ENCODE peak calls at places on chromosome 1, in six cellular contexts. One of them, this sample, is unnamed.

GRCh38 chr1:62395291-62395690 is 41.6 kb upstream of the USP1 start:
- ATAC-seq in K562: no peak
- ATAC-seq in A549: no peak
- ATAC-seq in GM12878: no peak
- ATAC-seq in HepG2: no peak
- ATAC-seq in upper lobe of left lung: no peak
- ATAC-seq in this sample: no peak

GRCh38 chr1:67652800-67653199 is 32.2 kb upstream of the GADD45A start:
- ATAC-seq in A549: peak; percentile 82
- ATAC-seq in GM12878: peak; percentile 68
- ATAC-seq in K562: peak; percentile 72
- ATAC-seq in upper lobe of left lung: peak; percentile 36
- ATAC-seq in HepG2: no peak
- ATAC-seq in this sample: peak; percentile 82

GRCh38 chr1:35931424-35932157 is 686 bp downstream of the AGO3 start:
- ATAC-seq in GM12878: peak; percentile 40
- ATAC-seq in K562: peak; percentile 43
- ATAC-seq in upper lobe of left lung: peak; percentile 16
- ATAC-seq in HepG2: peak; percentile 55
- ATAC-seq in A549: peak; percentile 53
- ATAC-seq in this sample: peak; percentile 7

GRCh38 chr1:181718034-181718433 is 234.7 kb downstream of the CACNA1E start:
- ATAC-seq in HepG2: no peak
- ATAC-seq in A549: no peak
- ATAC-seq in K562: peak; percentile 46
- ATAC-seq in upper lobe of left lung: no peak
- ATAC-seq in GM12878: no peak
- ATAC-seq in this sample: no peak

GRCh38 chr1:154578058-154578418 is 10.5 kb downstream of the CHRNB2 start:
- ATAC-seq in A549: no peak
- ATAC-seq in K562: no peak
- ATAC-seq in upper lobe of left lung: no peak
- ATAC-seq in HepG2: no peak
- ATAC-seq in GM12878: no peak
- ATAC-seq in this sample: peak; percentile 39

GRCh38 chr1:2821373-2821955 is 20.0 kb upstream of the TTC34 start:
- ATAC-seq in A549: no peak
- ATAC-seq in HepG2: no peak
- ATAC-seq in K562: no peak
- ATAC-seq in upper lobe of left lung: no peak
- ATAC-seq in GM12878: no peak
- ATAC-seq in this sample: no peak

GRCh38 chr1:205251576-205251975 is 23.8 kb downstream of the TMCC2 start:
- ATAC-seq in HepG2: no peak
- ATAC-seq in K562: no peak
- ATAC-seq in A549: no peak
- ATAC-seq in GM12878: no peak
- ATAC-seq in upper lobe of left lung: no peak
- ATAC-seq in this sample: no peak

GRCh38 chr1:65114312-65114711 is 33.7 kb upstream of the AK4 start:
- ATAC-seq in HepG2: no peak
- ATAC-seq in upper lobe of left lung: no peak
- ATAC-seq in A549: no peak
- ATAC-seq in GM12878: no peak
- ATAC-seq in K562: no peak
- ATAC-seq in this sample: no peak

GRCh38 chr1:164188507-164188906 is 370.5 kb upstream of the PBX1 start:
- ATAC-seq in GM12878: no peak
- ATAC-seq in K562: no peak
- ATAC-seq in HepG2: no peak
- ATAC-seq in upper lobe of left lung: no peak
- ATAC-seq in A549: no peak
- ATAC-seq in this sample: no peak

GRCh38 chr1:172397221-172397620 is 23.3 kb upstream of the C1orf105 start:
- ATAC-seq in K562: no peak
- ATAC-seq in A549: no peak
- ATAC-seq in GM12878: peak; percentile 57
- ATAC-seq in upper lobe of left lung: no peak
- ATAC-seq in HepG2: no peak
- ATAC-seq in this sample: no peak

GRCh38 chr1:169586067-169586394 is 250 bp downstream of the F5 start:
- ATAC-seq in K562: peak; percentile 31
- ATAC-seq in GM12878: peak; percentile 52
- ATAC-seq in upper lobe of left lung: no peak
- ATAC-seq in A549: peak; percentile 64
- ATAC-seq in HepG2: peak; percentile 19
- ATAC-seq in this sample: peak; percentile 34

GRCh38 chr1:158045639-158046038 is 52.2 kb downstream of the KIRREL1 start:
- ATAC-seq in K562: no peak
- ATAC-seq in upper lobe of left lung: peak; percentile 56
- ATAC-seq in HepG2: no peak
- ATAC-seq in A549: no peak
- ATAC-seq in GM12878: no peak
- ATAC-seq in this sample: peak; percentile 54

GRCh38 chr1:230401763-230402294 is 24.3 kb downstream of the PGBD5 start:
- ATAC-seq in GM12878: no peak
- ATAC-seq in upper lobe of left lung: no peak
- ATAC-seq in HepG2: no peak
- ATAC-seq in K562: no peak
- ATAC-seq in A549: no peak
- ATAC-seq in this sample: no peak

GRCh38 chr1:44108241-44108640 is 10.4 kb upstream of the KLF17 start:
- ATAC-seq in upper lobe of left lung: no peak
- ATAC-seq in GM12878: no peak
- ATAC-seq in A549: no peak
- ATAC-seq in K562: no peak
- ATAC-seq in HepG2: no peak
- ATAC-seq in this sample: no peak

GRCh38 chr1:247494746-247495145 is 36.8 kb upstream of the OR2B11 start:
- ATAC-seq in upper lobe of left lung: peak; percentile 53
- ATAC-seq in HepG2: no peak
- ATAC-seq in K562: no peak
- ATAC-seq in GM12878: peak; percentile 75
- ATAC-seq in A549: no peak
- ATAC-seq in this sample: no peak

GRCh38 chr1:30742963-30743559 is 14.5 kb downstream of the LAPTM5 start:
- ATAC-seq in HepG2: no peak
- ATAC-seq in K562: no peak
- ATAC-seq in upper lobe of left lung: no peak
- ATAC-seq in A549: no peak
- ATAC-seq in GM12878: no peak
- ATAC-seq in this sample: no peak
- TF ChIP-seq EP300 in HepG2: no peak
- TF ChIP-seq EP300 in K562: no peak
- TF ChIP-seq EP300 in upper lobe of left lung: no peak
- TF ChIP-seq EP300 in A549: no peak
- TF ChIP-seq EP300 in GM12878: no peak
- TF ChIP-seq EP300 in this sample: no peak

GRCh38 chr1:177789956-177790355 is 179.9 kb downstream of the SEC16B start:
- ATAC-seq in A549: no peak
- ATAC-seq in GM12878: no peak
- ATAC-seq in upper lobe of left lung: no peak
- ATAC-seq in HepG2: no peak
- ATAC-seq in K562: no peak
- ATAC-seq in this sample: no peak

GRCh38 chr1:177798614-177799013 is 171.2 kb downstream of the SEC16B start:
- ATAC-seq in A549: no peak
- ATAC-seq in K562: no peak
- ATAC-seq in HepG2: no peak
- ATAC-seq in GM12878: peak; percentile 45
- ATAC-seq in upper lobe of left lung: no peak
- ATAC-seq in this sample: no peak

GRCh38 chr1:177796561-177796960 is 173.3 kb downstream of the SEC16B start:
- ATAC-seq in upper lobe of left lung: no peak
- ATAC-seq in HepG2: no peak
- ATAC-seq in GM12878: no peak
- ATAC-seq in A549: no peak
- ATAC-seq in K562: no peak
- ATAC-seq in this sample: no peak

GRCh38 chr1:177790566-177790965 is 179.3 kb downstream of the SEC16B start:
- ATAC-seq in A549: no peak
- ATAC-seq in upper lobe of left lung: no peak
- ATAC-seq in GM12878: no peak
- ATAC-seq in HepG2: no peak
- ATAC-seq in K562: no peak
- ATAC-seq in this sample: no peak

GRCh38 chr1:177794316-177794991 is 175.4 kb downstream of the SEC16B start:
- ATAC-seq in GM12878: no peak
- ATAC-seq in HepG2: no peak
- ATAC-seq in A549: no peak
- ATAC-seq in upper lobe of left lung: no peak
- ATAC-seq in K562: no peak
- ATAC-seq in this sample: no peak
- TF ChIP-seq EP300 in GM12878: no peak
- TF ChIP-seq EP300 in HepG2: no peak
- TF ChIP-seq EP300 in A549: no peak
- TF ChIP-seq EP300 in upper lobe of left lung: no peak
- TF ChIP-seq EP300 in K562: no peak
- TF ChIP-seq EP300 in this sample: no peak

DNA sequence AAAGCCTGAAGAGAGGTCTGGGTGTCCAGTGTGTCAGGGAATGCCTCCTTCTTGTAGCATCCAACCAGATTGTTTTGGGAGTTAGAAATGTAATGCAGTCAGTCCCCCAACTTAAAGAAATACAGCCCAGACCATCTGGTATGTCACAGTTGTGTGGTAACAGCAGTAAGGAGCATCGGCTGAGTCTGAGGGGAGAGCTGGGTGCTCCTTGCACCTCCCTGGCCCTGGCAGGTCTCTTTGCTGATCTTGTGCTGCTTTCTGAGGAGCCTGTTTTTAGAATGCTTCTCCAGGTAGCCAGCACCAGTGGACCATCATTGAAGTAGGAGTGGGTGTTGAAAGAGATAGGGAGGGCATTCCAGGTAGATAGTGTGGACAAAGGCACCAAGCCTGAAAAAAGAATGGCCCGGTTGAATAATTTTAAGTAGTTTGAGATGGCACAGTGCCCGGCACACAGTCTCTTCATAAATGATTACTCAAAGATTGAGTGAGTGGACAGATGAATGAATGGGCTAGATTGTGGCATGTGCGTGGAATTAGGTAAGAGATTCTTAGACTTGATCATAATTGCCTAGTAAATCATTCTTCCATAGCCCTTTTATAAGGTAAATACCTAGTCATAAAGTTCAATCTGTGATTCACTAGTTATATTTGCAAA is 46.5 kb downstream of the LAMC1 start:
- ATAC-seq in HepG2: peak; percentile 43
- ATAC-seq in GM12878: peak; percentile 5
- ATAC-seq in K562: no peak
- ATAC-seq in A549: peak; percentile 73
- ATAC-seq in upper lobe of left lung: peak; percentile 24
- ATAC-seq in this sample: no peak
- TF ChIP-seq EP300 in HepG2: no peak
- TF ChIP-seq EP300 in GM12878: no peak
- TF ChIP-seq EP300 in K562: no peak
- TF ChIP-seq EP300 in A549: no peak
- TF ChIP-seq EP300 in upper lobe of left lung: no peak
- TF ChIP-seq EP300 in this sample: no peak

GRCh38 chr1:202586018-202586821 is 124.0 kb downstream of the SYT2 start:
- ATAC-seq in upper lobe of left lung: no peak
- ATAC-seq in A549: no peak
- ATAC-seq in GM12878: peak; percentile 73
- ATAC-seq in HepG2: peak; percentile 74
- ATAC-seq in K562: peak; percentile 50
- ATAC-seq in this sample: no peak
- TF ChIP-seq EP300 in upper lobe of left lung: no peak
- TF ChIP-seq EP300 in A549: no peak
- TF ChIP-seq EP300 in GM12878: no peak
- TF ChIP-seq EP300 in HepG2: no peak
- TF ChIP-seq EP300 in K562: no peak
- TF ChIP-seq EP300 in this sample: no peak

DNA sequence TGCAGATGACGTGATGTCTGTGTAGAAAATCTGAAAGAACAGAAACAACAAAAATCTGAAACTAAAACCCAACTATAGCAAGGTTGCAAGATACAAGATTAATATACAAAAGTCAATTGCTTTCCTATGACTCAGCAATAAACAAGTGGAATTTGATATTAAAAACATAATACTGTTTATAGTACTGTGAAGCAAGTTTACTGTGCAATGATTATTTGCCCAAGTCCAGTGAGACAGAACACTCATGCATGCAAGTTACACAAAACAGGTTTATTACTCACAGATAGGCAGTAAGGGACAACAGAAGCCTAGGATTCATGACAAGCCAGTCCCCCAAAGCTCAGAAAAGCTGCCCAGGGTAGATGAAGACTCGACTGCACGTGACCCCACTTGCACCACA is 62.4 kb upstream of the RAB4A start:
- ATAC-seq in HepG2: no peak
- ATAC-seq in GM12878: no peak
- ATAC-seq in A549: peak; percentile 34
- ATAC-seq in K562: no peak
- ATAC-seq in upper lobe of left lung: no peak
- ATAC-seq in this sample: no peak
- TF ChIP-seq EP300 in HepG2: no peak
- TF ChIP-seq EP300 in GM12878: no peak
- TF ChIP-seq EP300 in A549: no peak
- TF ChIP-seq EP300 in K562: no peak
- TF ChIP-seq EP300 in upper lobe of left lung: no peak
- TF ChIP-seq EP300 in this sample: no peak